ENCODE peak calls at places on chromosomes 7 and 10, in ten cellular contexts. One of them, this sample, is unnamed.

GRCh38 chr10:19713800-19714525 is 102.3 kb upstream of the PLXDC2 start:
- DNase-seq in NCI-H510A treated with DMSO at 0.1 percent for 48 hours: no peak
- DNase-seq in HT-29: no peak
- DNase-seq in type B pancreatic cell: no peak
- DNase-seq in iris pigment epithelial cell: no peak
- DNase-seq in T1000: no peak
- DNase-seq in AG09309: no peak
- DNase-seq in HCT116: no peak
- DNase-seq in pancreas: no peak
- DNase-seq in stimulated activated CD4-positive, alpha-beta T cell treated with anti-CD3 and anti-CD28 coated beads, Interleukin-1b, Interleukin-23, amount 100 ng/mL, for 1 hour: no peak
- DNase-seq in this sample: no peak

GRCh38 chr10:118669020-118669766 is 73.7 kb upstream of the PRLHR start:
- DNase-seq in NCI-H510A treated with DMSO at 0.1 percent for 48 hours: no peak
- DNase-seq in HT-29: no peak
- DNase-seq in type B pancreatic cell: no peak
- DNase-seq in iris pigment epithelial cell: peak; percentile 63
- DNase-seq in T1000: no peak
- DNase-seq in AG09309: peak; percentile 46
- DNase-seq in HCT116: no peak
- DNase-seq in pancreas: no peak
- DNase-seq in stimulated activated CD4-positive, alpha-beta T cell treated with anti-CD3 and anti-CD28 coated beads, Interleukin-1b, Interleukin-23, amount 100 ng/mL, for 1 hour: no peak
- DNase-seq in this sample: peak; percentile 59

GRCh38 chr10:107614939-107615665 is 450.6 kb upstream of the SORCS1 start:
- DNase-seq in NCI-H510A treated with DMSO at 0.1 percent for 48 hours: no peak
- DNase-seq in HT-29: no peak
- DNase-seq in type B pancreatic cell: no peak
- DNase-seq in iris pigment epithelial cell: peak; percentile 55
- DNase-seq in T1000: no peak
- DNase-seq in AG09309: no peak
- DNase-seq in HCT116: no peak
- DNase-seq in pancreas: no peak
- DNase-seq in stimulated activated CD4-positive, alpha-beta T cell treated with anti-CD3 and anti-CD28 coated beads, Interleukin-1b, Interleukin-23, amount 100 ng/mL, for 1 hour: no peak
- DNase-seq in this sample: no peak

GRCh38 chr10:87771871-87772500 is 46.0 kb downstream of the ATAD1 start:
- DNase-seq in NCI-H510A treated with DMSO at 0.1 percent for 48 hours: peak; percentile 29
- DNase-seq in HT-29: peak; percentile 60
- DNase-seq in type B pancreatic cell: no peak
- DNase-seq in iris pigment epithelial cell: peak; percentile 32
- DNase-seq in T1000: no peak
- DNase-seq in AG09309: no peak
- DNase-seq in HCT116: no peak
- DNase-seq in pancreas: no peak
- DNase-seq in stimulated activated CD4-positive, alpha-beta T cell treated with anti-CD3 and anti-CD28 coated beads, Interleukin-1b, Interleukin-23, amount 100 ng/mL, for 1 hour: no peak
- DNase-seq in this sample: no peak

GRCh38 chr10:123642697-123643096 is 23.5 kb upstream of the GPR26 start:
- DNase-seq in NCI-H510A treated with DMSO at 0.1 percent for 48 hours: peak; percentile 32
- DNase-seq in HT-29: peak; percentile 13
- DNase-seq in type B pancreatic cell: peak; percentile 47
- DNase-seq in iris pigment epithelial cell: no peak
- DNase-seq in T1000: no peak
- DNase-seq in AG09309: no peak
- DNase-seq in HCT116: no peak
- DNase-seq in pancreas: peak; percentile 9
- DNase-seq in stimulated activated CD4-positive, alpha-beta T cell treated with anti-CD3 and anti-CD28 coated beads, Interleukin-1b, Interleukin-23, amount 100 ng/mL, for 1 hour: no peak
- DNase-seq in this sample: no peak

GRCh38 chr10:36888925-36889573 is 236.3 kb upstream of the ANKRD30A start:
- DNase-seq in NCI-H510A treated with DMSO at 0.1 percent for 48 hours: no peak
- DNase-seq in HT-29: peak; percentile 63
- DNase-seq in type B pancreatic cell: no peak
- DNase-seq in iris pigment epithelial cell: peak; percentile 13
- DNase-seq in T1000: peak; percentile 1
- DNase-seq in AG09309: no peak
- DNase-seq in HCT116: peak; percentile 8
- DNase-seq in pancreas: no peak
- DNase-seq in stimulated activated CD4-positive, alpha-beta T cell treated with anti-CD3 and anti-CD28 coated beads, Interleukin-1b, Interleukin-23, amount 100 ng/mL, for 1 hour: peak; percentile 9
- DNase-seq in this sample: no peak

GRCh38 chr7:101743995-101744360 is 73.4 kb upstream of the CUX1 start:
- DNase-seq in NCI-H510A treated with DMSO at 0.1 percent for 48 hours: peak; percentile 9
- DNase-seq in HT-29: no peak
- DNase-seq in type B pancreatic cell: no peak
- DNase-seq in iris pigment epithelial cell: no peak
- DNase-seq in T1000: no peak
- DNase-seq in AG09309: no peak
- DNase-seq in HCT116: no peak
- DNase-seq in pancreas: no peak
- DNase-seq in stimulated activated CD4-positive, alpha-beta T cell treated with anti-CD3 and anti-CD28 coated beads, Interleukin-1b, Interleukin-23, amount 100 ng/mL, for 1 hour: no peak
- DNase-seq in this sample: no peak

GRCh38 chr7:10221084-10221483 is 752.6 kb upstream of the PHF14 start:
- DNase-seq in NCI-H510A treated with DMSO at 0.1 percent for 48 hours: no peak
- DNase-seq in HT-29: no peak
- DNase-seq in type B pancreatic cell: no peak
- DNase-seq in iris pigment epithelial cell: no peak
- DNase-seq in T1000: no peak
- DNase-seq in AG09309: no peak
- DNase-seq in HCT116: no peak
- DNase-seq in pancreas: no peak
- DNase-seq in stimulated activated CD4-positive, alpha-beta T cell treated with anti-CD3 and anti-CD28 coated beads, Interleukin-1b, Interleukin-23, amount 100 ng/mL, for 1 hour: no peak
- DNase-seq in this sample: no peak

GRCh38 chr10:6151087-6151977 is 51.4 kb upstream of the PFKFB3 start:
- DNase-seq in NCI-H510A treated with DMSO at 0.1 percent for 48 hours: no peak
- DNase-seq in HT-29: peak; percentile 63
- DNase-seq in type B pancreatic cell: no peak
- DNase-seq in iris pigment epithelial cell: peak; percentile 76
- DNase-seq in T1000: no peak
- DNase-seq in AG09309: no peak
- DNase-seq in HCT116: no peak
- DNase-seq in pancreas: peak; percentile 64
- DNase-seq in stimulated activated CD4-positive, alpha-beta T cell treated with anti-CD3 and anti-CD28 coated beads, Interleukin-1b, Interleukin-23, amount 100 ng/mL, for 1 hour: no peak
- DNase-seq in this sample: no peak

GRCh38 chr10:103678104-103678526 is 177.3 kb downstream of the SH3PXD2A start:
- DNase-seq in NCI-H510A treated with DMSO at 0.1 percent for 48 hours: peak; percentile 64
- DNase-seq in HT-29: no peak
- DNase-seq in type B pancreatic cell: no peak
- DNase-seq in iris pigment epithelial cell: peak; percentile 99
- DNase-seq in T1000: peak; percentile 83
- DNase-seq in AG09309: peak; percentile 98
- DNase-seq in HCT116: no peak
- DNase-seq in pancreas: peak; percentile 59
- DNase-seq in stimulated activated CD4-positive, alpha-beta T cell treated with anti-CD3 and anti-CD28 coated beads, Interleukin-1b, Interleukin-23, amount 100 ng/mL, for 1 hour: peak; percentile 62
- DNase-seq in this sample: peak; percentile 90

GRCh38 chr10:103495321-103495720 is 1.8 kb downstream of the NEURL1 start:
- DNase-seq in NCI-H510A treated with DMSO at 0.1 percent for 48 hours: no peak
- DNase-seq in HT-29: no peak
- DNase-seq in type B pancreatic cell: no peak
- DNase-seq in iris pigment epithelial cell: no peak
- DNase-seq in T1000: no peak
- DNase-seq in AG09309: no peak
- DNase-seq in HCT116: no peak
- DNase-seq in pancreas: no peak
- DNase-seq in stimulated activated CD4-positive, alpha-beta T cell treated with anti-CD3 and anti-CD28 coated beads, Interleukin-1b, Interleukin-23, amount 100 ng/mL, for 1 hour: no peak
- DNase-seq in this sample: no peak

This sample was measured in GM04503.